ENCODE peak calls at places on chromosomes 6 and 20, in ten cellular contexts. H, S, E, D, M, F, Z, B, W and K are unnamed samples. For H3K79me2, the result is how much of the 10 kb centered on the place peaks cover.

GRCh38 chr20:17431621-17432364 is 99.4 kb downstream of the BFSP1 start:
- DNase-seq in H (peak), S (peak), E (peak), D (peak), M (peak), F (peak), Z (peak), B (peak), W (peak), K (peak)

GRCh38 chr20:45254867-45255266 is 503 bp upstream of the SLPI start:
- DNase-seq in H (peak), S (no peak), E (no peak), D (peak), M (no peak), F (no peak), Z (no peak), B (peak), W (no peak), K (peak)

GRCh38 chr20:4383966-4384365 is 337.7 kb upstream of the PRND start:
- DNase-seq in H (peak), S (no peak), E (no peak), D (no peak), M (no peak), F (no peak), Z (no peak), B (peak), W (no peak), K (peak)

GRCh38 chr6:17493286-17493685 is 99.9 kb downstream of the CAP2 start:
- DNase-seq in H (peak), S (no peak), E (no peak), D (no peak), M (no peak), F (no peak), Z (peak), B (peak), W (no peak), K (peak)

GRCh38 chr6:20129290-20130088 is 82.8 kb downstream of the MBOAT1 start:
- DNase-seq in H (peak), S (no peak), E (no peak), D (no peak), M (no peak), F (no peak), Z (no peak), B (no peak), W (no peak), K (no peak)

GRCh38 chr6:41103792-41104324 is 31.1 kb downstream of the NFYA start:
- DNase-seq in H (no peak), S (no peak), E (no peak), D (no peak), M (no peak), F (no peak), Z (no peak), B (no peak), W (no peak), K (no peak)

GRCh38 chr20:51182571-51182970 is 159.7 kb upstream of the KCNG1 start:
- DNase-seq in H (no peak), S (no peak), E (no peak), D (no peak), M (no peak), F (no peak), Z (no peak), B (no peak), W (no peak), K (no peak)

GRCh38 chr6:14035448-14035847 is 82.1 kb upstream of the CD83 start:
- DNase-seq in H (peak), S (peak), E (no peak), D (peak), M (no peak), F (no peak), Z (no peak), B (peak), W (no peak), K (peak)

GRCh38 chr6:126937426-126937825 is 181.0 kb upstream of the RSPO3 start:
- DNase-seq in H (peak), S (no peak), E (no peak), D (no peak), M (no peak), F (no peak), Z (no peak), B (peak), W (no peak), K (no peak)

GRCh38 chr6:163413345-163414116 is 987 bp upstream of the QKI start:
- DNase-seq in H (peak), S (peak), E (peak), D (peak), M (no peak), F (peak), Z (peak), B (peak), W (peak), K (peak)

GRCh38 chr6:151784441-151785214 is 22.9 kb upstream of the ESR1 start:
- DNase-seq in H (peak), S (no peak), E (no peak), D (no peak), M (no peak), F (no peak), Z (no peak), B (no peak), W (no peak), K (no peak)

GRCh38 chr6:41427642-41428401 is 92.4 kb downstream of the NCR2 start:
- DNase-seq in H (peak), S (peak), E (no peak), D (peak), M (no peak), F (no peak), Z (no peak), B (no peak), W (peak), K (no peak)

GRCh38 chr20:14820771-14821170 is 483.4 kb upstream of the FLRT3 start:
- DNase-seq in H (no peak), S (no peak), E (no peak), D (peak), M (no peak), F (no peak), Z (no peak), B (no peak), W (no peak), K (no peak)

GRCh38 chr20:967796-968742 is 34.0 kb downstream of the RSPO4 start:
- DNase-seq in H (peak), S (peak), E (peak), D (peak), M (peak), F (peak), Z (peak), B (peak), W (no peak), K (peak)

GRCh38 chr6:3119040-3119723 is 671 bp downstream of the BPHL start:
- DNase-seq in H (peak), S (no peak), E (no peak), D (no peak), M (peak), F (no peak), Z (no peak), B (peak), W (no peak), K (peak)

GRCh38 chr20:34180460-34181108 is 60.6 kb upstream of the ASIP start:
- DNase-seq in H (peak), S (peak), E (no peak), D (no peak), M (no peak), F (no peak), Z (no peak), B (no peak), W (no peak), K (no peak)

GRCh38 chr6:165469483-165469882 is 160.1 kb upstream of the C6orf118 start:
- DNase-seq in H (no peak), S (no peak), E (no peak), D (no peak), M (no peak), F (no peak), Z (no peak), B (no peak), W (no peak), K (no peak)

GRCh38 chr6:44442833-44443444 is 55.4 kb downstream of the CDC5L start:
- DNase-seq in H (no peak), S (no peak), E (no peak), D (no peak), M (no peak), F (no peak), Z (no peak), B (no peak), W (no peak), K (no peak)

GRCh38 chr6:44441091-44441855 is 53.8 kb downstream of the CDC5L start:
- DNase-seq in H (no peak), S (no peak), E (no peak), D (no peak), M (no peak), F (no peak), Z (peak), B (no peak), W (no peak), K (no peak)

GRCh38 chr6:44442235-44442634 is 54.7 kb downstream of the CDC5L start:
- DNase-seq in H (no peak), S (no peak), E (no peak), D (no peak), M (no peak), F (no peak), Z (no peak), B (no peak), W (no peak), K (no peak)

GRCh38 chr6:44438827-44439226 is 51.3 kb downstream of the CDC5L start:
- DNase-seq in H (no peak), S (no peak), E (no peak), D (no peak), M (no peak), F (no peak), Z (no peak), B (no peak), W (no peak), K (no peak)

DNA sequence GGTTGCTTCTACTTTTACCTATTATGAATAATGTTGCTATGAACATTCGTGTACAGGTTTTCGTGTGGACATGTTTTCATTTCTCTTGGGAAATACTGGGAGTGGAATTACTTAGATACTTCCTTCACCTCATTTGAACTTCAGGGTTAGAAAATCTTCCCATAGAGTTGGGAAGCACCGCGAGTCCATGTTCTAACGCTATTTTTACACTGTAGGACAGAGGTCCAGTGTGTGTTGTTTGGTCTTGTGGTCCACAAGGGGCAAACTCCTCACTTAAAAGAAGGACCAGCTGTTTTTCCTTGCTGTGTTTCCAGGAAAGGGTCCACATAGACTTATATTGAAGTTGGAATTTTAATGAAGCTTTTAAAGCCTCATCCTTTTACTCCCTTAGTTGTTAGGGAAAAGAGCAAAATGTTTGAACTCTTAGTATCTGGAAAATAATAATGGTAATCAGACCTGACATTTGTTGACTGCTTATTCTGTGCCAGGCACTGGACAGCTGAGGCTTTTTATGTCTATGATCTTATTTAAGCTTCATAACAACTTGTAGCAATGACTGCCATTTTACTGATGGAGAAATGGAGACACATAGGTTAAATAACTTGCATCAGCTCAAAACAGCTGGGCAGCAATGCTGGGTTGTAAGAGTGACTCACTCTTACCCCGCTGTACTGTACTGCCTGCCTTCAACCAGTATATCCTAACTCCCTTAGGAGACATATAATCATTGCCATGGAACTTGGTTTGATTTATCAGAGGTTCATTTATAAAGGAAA is 52.0 kb downstream of the CDC5L start:
- DNase-seq in H (peak), S (no peak), E (no peak), D (no peak), M (no peak), F (no peak), Z (no peak), B (peak), W (no peak), K (peak)
- H3K79me2 ChIP-seq in H (half or more), S (under half), E (under half), D (half or more), M (half or more), F (under half), Z (under half), B (under half), W (under half), K (under half)

DNA sequence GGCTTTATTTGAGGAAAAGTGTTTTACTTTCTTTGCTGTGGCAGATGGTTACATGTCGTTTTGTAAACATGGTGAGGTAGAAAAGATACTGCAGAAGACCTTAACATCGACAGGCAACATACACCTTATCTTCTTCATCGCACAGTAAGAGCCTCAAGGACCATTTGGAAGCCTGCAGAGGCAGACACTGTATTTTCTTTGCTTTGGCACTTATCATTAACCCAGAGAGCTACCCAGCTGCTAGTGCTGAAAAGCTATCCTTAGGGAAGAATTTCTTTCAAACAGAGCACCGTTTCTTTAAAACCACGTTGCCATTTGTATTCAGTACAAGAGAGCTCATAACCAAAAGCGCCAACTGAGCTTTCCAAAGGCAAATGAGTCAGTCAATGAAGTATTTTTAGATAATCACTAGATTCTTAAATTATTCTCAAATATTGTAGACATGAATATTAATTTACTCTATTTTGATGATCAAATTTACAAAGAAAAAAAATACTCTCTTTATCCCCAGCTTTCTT is 306.6 kb downstream of the EPM2A start:
- DNase-seq in H (peak), S (peak), E (no peak), D (peak), M (no peak), F (no peak), Z (no peak), B (no peak), W (no peak), K (peak)
- H3K4me3 ChIP-seq in H (no peak), S (no peak), E (no peak), D (no peak), M (no peak), F (no peak), Z (no peak), B (no peak), W (no peak), K (no peak)

GRCh38 chr20:23524146-23524545 is 33.2 kb downstream of the CST8 start:
- DNase-seq in H (no peak), S (no peak), E (no peak), D (no peak), M (no peak), F (no peak), Z (no peak), B (no peak), W (no peak), K (no peak)
- H3K79me2 ChIP-seq in H (under half), S (under half), E (under half), D (under half), M (under half), F (under half), Z (under half), B (under half), W (under half), K (under half)

DNA sequence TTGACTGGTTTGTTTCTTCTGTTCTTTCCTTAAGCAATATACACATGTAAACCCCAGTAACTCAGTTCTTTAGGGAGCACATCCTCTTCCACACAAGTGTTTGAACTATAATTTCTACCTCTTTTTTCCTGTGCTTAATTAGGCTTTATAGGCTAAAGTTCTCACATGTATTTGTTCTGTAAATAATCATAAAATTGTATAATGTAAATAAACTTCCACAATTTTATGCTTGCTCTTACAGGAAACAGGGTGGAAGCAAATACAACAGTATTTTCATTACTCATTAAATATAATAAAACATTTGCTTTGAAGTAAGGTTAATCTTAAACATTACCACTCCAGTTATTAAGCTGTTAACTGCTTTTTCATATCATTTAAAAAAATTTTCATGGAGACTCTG is 26.9 kb downstream of the GPRC6A start:
- DNase-seq in H (no peak), S (no peak), E (no peak), D (no peak), M (no peak), F (no peak), Z (no peak), B (no peak), W (no peak), K (no peak)
- H3K4me3 ChIP-seq in H (no peak), S (no peak), E (no peak), D (no peak), M (no peak), F (no peak), Z (no peak), B (no peak), W (no peak), K (no peak)

GRCh38 chr6:15249371-15250019 is 3.6 kb downstream of the JARID2 start:
- DNase-seq in H (peak), S (no peak), E (no peak), D (peak), M (no peak), F (no peak), Z (no peak), B (no peak), W (no peak), K (no peak)
- H3K79me2 ChIP-seq in H (half or more), S (half or more), E (half or more), D (half or more), M (under half), F (half or more), Z (under half), B (under half), W (half or more), K (half or more)

GRCh38 chr6:143139239-143139784 is 78.6 kb downstream of the AIG1 start:
- DNase-seq in H (peak), S (no peak), E (no peak), D (no peak), M (no peak), F (no peak), Z (no peak), B (no peak), W (no peak), K (no peak)

GRCh38 chr6:143135326-143135725 is 74.6 kb downstream of the AIG1 start:
- DNase-seq in H (peak), S (no peak), E (no peak), D (no peak), M (no peak), F (no peak), Z (peak), B (no peak), W (no peak), K (no peak)

GRCh38 chr6:143140767-143141166 is 80.1 kb downstream of the AIG1 start:
- DNase-seq in H (peak), S (no peak), E (no peak), D (no peak), M (no peak), F (no peak), Z (no peak), B (no peak), W (no peak), K (no peak)

GRCh38 chr6:143135797-143136561 is 75.3 kb downstream of the AIG1 start:
- DNase-seq in H (no peak), S (no peak), E (no peak), D (no peak), M (no peak), F (no peak), Z (peak), B (no peak), W (no peak), K (no peak)

GRCh38 chr6:143136647-143137046 is 76.0 kb downstream of the AIG1 start:
- DNase-seq in H (no peak), S (peak), E (no peak), D (no peak), M (no peak), F (no peak), Z (peak), B (peak), W (no peak), K (no peak)
- H3K4me3 ChIP-seq in H (no peak), S (no peak), E (no peak), D (no peak), M (no peak), F (no peak), Z (no peak), B (no peak), W (no peak), K (no peak)